ENCODE peak calls at places on chromosomes 16 and 17, in five cellular contexts. One of them, this sample, is unnamed.
A peak's percentile ranks its signal among the peaks of the same experiment; 100 is the strongest.

GRCh38 chr17:42698736-42699414 is 16.5 kb downstream of the CNTNAP1 start:
- DNase-seq in Calu3: no peak
- DNase-seq in cardiac fibroblast: peak; percentile 91
- DNase-seq in activated CD4-positive, alpha-beta T cell treated with anti-CD3 and anti-CD28 coated beads for 24 hours: no peak
- DNase-seq in astrocyte of the cerebellum: no peak
- DNase-seq in this sample: no peak

GRCh38 chr17:67970783-67971182 is 25.5 kb downstream of the C17orf58 start:
- DNase-seq in Calu3: no peak
- DNase-seq in cardiac fibroblast: no peak
- DNase-seq in activated CD4-positive, alpha-beta T cell treated with anti-CD3 and anti-CD28 coated beads for 24 hours: no peak
- DNase-seq in astrocyte of the cerebellum: no peak
- DNase-seq in this sample: no peak

GRCh38 chr17:57832711-57833596 is 16.9 kb downstream of the MRPS23 start:
- DNase-seq in Calu3: peak; percentile 52
- DNase-seq in cardiac fibroblast: peak; percentile 79
- DNase-seq in activated CD4-positive, alpha-beta T cell treated with anti-CD3 and anti-CD28 coated beads for 24 hours: peak; percentile 62
- DNase-seq in astrocyte of the cerebellum: peak; percentile 57
- DNase-seq in this sample: no peak

GRCh38 chr16:84806256-84806889 is 13.4 kb upstream of the CRISPLD2 start:
- DNase-seq in Calu3: peak; percentile 76
- DNase-seq in cardiac fibroblast: peak; percentile 84
- DNase-seq in activated CD4-positive, alpha-beta T cell treated with anti-CD3 and anti-CD28 coated beads for 24 hours: no peak
- DNase-seq in astrocyte of the cerebellum: peak; percentile 81
- DNase-seq in this sample: no peak

GRCh38 chr17:9090641-9091096 is 69.4 kb downstream of the NTN1 start:
- DNase-seq in Calu3: no peak
- DNase-seq in cardiac fibroblast: no peak
- DNase-seq in activated CD4-positive, alpha-beta T cell treated with anti-CD3 and anti-CD28 coated beads for 24 hours: no peak
- DNase-seq in astrocyte of the cerebellum: no peak
- DNase-seq in this sample: no peak

GRCh38 chr17:33977729-33978514 is 277.2 kb upstream of the CCL2 start:
- DNase-seq in Calu3: no peak
- DNase-seq in cardiac fibroblast: no peak
- DNase-seq in activated CD4-positive, alpha-beta T cell treated with anti-CD3 and anti-CD28 coated beads for 24 hours: no peak
- DNase-seq in astrocyte of the cerebellum: no peak
- DNase-seq in this sample: no peak

GRCh38 chr17:10657866-10658265 is 757 bp upstream of the MYH3 start:
- DNase-seq in Calu3: no peak
- DNase-seq in cardiac fibroblast: no peak
- DNase-seq in activated CD4-positive, alpha-beta T cell treated with anti-CD3 and anti-CD28 coated beads for 24 hours: no peak
- DNase-seq in astrocyte of the cerebellum: no peak
- DNase-seq in this sample: no peak

GRCh38 chr16:30075503-30076275 is at the start of gene PPP4C:
- DNase-seq in Calu3: peak; percentile 95
- DNase-seq in cardiac fibroblast: peak; percentile 91
- DNase-seq in activated CD4-positive, alpha-beta T cell treated with anti-CD3 and anti-CD28 coated beads for 24 hours: peak; percentile 86
- DNase-seq in astrocyte of the cerebellum: peak; percentile 62
- DNase-seq in this sample: no peak

GRCh38 chr17:75909812-75910274 is 5.2 kb upstream of the MRPL38 start:
- DNase-seq in Calu3: no peak
- DNase-seq in cardiac fibroblast: peak; percentile 28
- DNase-seq in activated CD4-positive, alpha-beta T cell treated with anti-CD3 and anti-CD28 coated beads for 24 hours: no peak
- DNase-seq in astrocyte of the cerebellum: no peak
- DNase-seq in this sample: no peak

GRCh38 chr16:85428168-85428898 is 184.8 kb upstream of the GSE1 start:
- DNase-seq in Calu3: peak; percentile 68
- DNase-seq in cardiac fibroblast: peak; percentile 37
- DNase-seq in activated CD4-positive, alpha-beta T cell treated with anti-CD3 and anti-CD28 coated beads for 24 hours: no peak
- DNase-seq in astrocyte of the cerebellum: no peak
- DNase-seq in this sample: no peak

GRCh38 chr16:11992594-11993524 is 16.3 kb downstream of the SNX29 start:
- DNase-seq in Calu3: no peak
- DNase-seq in cardiac fibroblast: no peak
- DNase-seq in activated CD4-positive, alpha-beta T cell treated with anti-CD3 and anti-CD28 coated beads for 24 hours: no peak
- DNase-seq in astrocyte of the cerebellum: no peak
- DNase-seq in this sample: no peak

GRCh38 chr16:11250786-11251524 is 5.0 kb downstream of the SOCS1 start:
- DNase-seq in Calu3: no peak
- DNase-seq in cardiac fibroblast: no peak
- DNase-seq in activated CD4-positive, alpha-beta T cell treated with anti-CD3 and anti-CD28 coated beads for 24 hours: no peak
- DNase-seq in astrocyte of the cerebellum: no peak
- DNase-seq in this sample: no peak

GRCh38 chr16:24208710-24209109 is 47.4 kb upstream of the CACNG3 start:
- DNase-seq in Calu3: no peak
- DNase-seq in cardiac fibroblast: no peak
- DNase-seq in activated CD4-positive, alpha-beta T cell treated with anti-CD3 and anti-CD28 coated beads for 24 hours: no peak
- DNase-seq in astrocyte of the cerebellum: no peak
- DNase-seq in this sample: no peak

GRCh38 chr16:396605-397004 is 394 bp upstream of the NME4 start:
- DNase-seq in Calu3: no peak
- DNase-seq in cardiac fibroblast: peak; percentile 64
- DNase-seq in activated CD4-positive, alpha-beta T cell treated with anti-CD3 and anti-CD28 coated beads for 24 hours: no peak
- DNase-seq in astrocyte of the cerebellum: no peak
- DNase-seq in this sample: no peak

GRCh38 chr17:15398736-15399331 is 57.4 kb upstream of the TEKT3 start:
- DNase-seq in Calu3: no peak
- DNase-seq in cardiac fibroblast: peak; percentile 30
- DNase-seq in activated CD4-positive, alpha-beta T cell treated with anti-CD3 and anti-CD28 coated beads for 24 hours: no peak
- DNase-seq in astrocyte of the cerebellum: no peak
- DNase-seq in this sample: no peak

GRCh38 chr17:15346196-15346595 is 4.8 kb upstream of the TEKT3 start:
- DNase-seq in Calu3: no peak
- DNase-seq in cardiac fibroblast: no peak
- DNase-seq in activated CD4-positive, alpha-beta T cell treated with anti-CD3 and anti-CD28 coated beads for 24 hours: no peak
- DNase-seq in astrocyte of the cerebellum: no peak
- DNase-seq in this sample: no peak

GRCh38 chr17:65071861-65072260 is 15.3 kb upstream of the GNA13 start:
- DNase-seq in Calu3: no peak
- DNase-seq in cardiac fibroblast: no peak
- DNase-seq in activated CD4-positive, alpha-beta T cell treated with anti-CD3 and anti-CD28 coated beads for 24 hours: no peak
- DNase-seq in astrocyte of the cerebellum: no peak
- DNase-seq in this sample: no peak

GRCh38 chr16:81632392-81633146 is 146.5 kb upstream of the PLCG2 start:
- DNase-seq in Calu3: peak; percentile 83
- DNase-seq in cardiac fibroblast: peak; percentile 28
- DNase-seq in activated CD4-positive, alpha-beta T cell treated with anti-CD3 and anti-CD28 coated beads for 24 hours: peak; percentile 68
- DNase-seq in astrocyte of the cerebellum: peak; percentile 60
- DNase-seq in this sample: no peak

GRCh38 chr17:67467500-67468481 is 90.7 kb downstream of the PITPNC1 start:
- DNase-seq in Calu3: no peak
- DNase-seq in cardiac fibroblast: no peak
- DNase-seq in activated CD4-positive, alpha-beta T cell treated with anti-CD3 and anti-CD28 coated beads for 24 hours: no peak
- DNase-seq in astrocyte of the cerebellum: no peak
- DNase-seq in this sample: no peak

GRCh38 chr17:65407017-65407416 is 154.4 kb downstream of the AXIN2 start:
- DNase-seq in Calu3: no peak
- DNase-seq in cardiac fibroblast: peak; percentile 35
- DNase-seq in activated CD4-positive, alpha-beta T cell treated with anti-CD3 and anti-CD28 coated beads for 24 hours: no peak
- DNase-seq in astrocyte of the cerebellum: no peak
- DNase-seq in this sample: no peak

GRCh38 chr17:8393470-8394231 is 4.0 kb downstream of the RNF222 start:
- DNase-seq in Calu3: no peak
- DNase-seq in cardiac fibroblast: no peak
- DNase-seq in activated CD4-positive, alpha-beta T cell treated with anti-CD3 and anti-CD28 coated beads for 24 hours: no peak
- DNase-seq in astrocyte of the cerebellum: no peak
- DNase-seq in this sample: no peak

GRCh38 chr16:20898938-20899502 is 1.1 kb downstream of the DCUN1D3 start:
- DNase-seq in Calu3: no peak
- DNase-seq in cardiac fibroblast: peak; percentile 84
- DNase-seq in activated CD4-positive, alpha-beta T cell treated with anti-CD3 and anti-CD28 coated beads for 24 hours: no peak
- DNase-seq in astrocyte of the cerebellum: peak; percentile 37
- DNase-seq in this sample: no peak

GRCh38 chr17:48718162-48718780 is 4.0 kb downstream of the PRAC1 start:
- DNase-seq in Calu3: no peak
- DNase-seq in cardiac fibroblast: no peak
- DNase-seq in activated CD4-positive, alpha-beta T cell treated with anti-CD3 and anti-CD28 coated beads for 24 hours: no peak
- DNase-seq in astrocyte of the cerebellum: no peak
- DNase-seq in this sample: no peak

GRCh38 chr16:8868272-8869211 is at the start of gene CARHSP1:
- DNase-seq in Calu3: peak; percentile 96
- DNase-seq in cardiac fibroblast: peak; percentile 94
- DNase-seq in activated CD4-positive, alpha-beta T cell treated with anti-CD3 and anti-CD28 coated beads for 24 hours: peak; percentile 76
- DNase-seq in astrocyte of the cerebellum: peak; percentile 64
- DNase-seq in this sample: peak; percentile 72

GRCh38 chr17:82979718-82980117 is 99.7 kb upstream of the METRNL start:
- DNase-seq in Calu3: no peak
- DNase-seq in cardiac fibroblast: no peak
- DNase-seq in activated CD4-positive, alpha-beta T cell treated with anti-CD3 and anti-CD28 coated beads for 24 hours: no peak
- DNase-seq in astrocyte of the cerebellum: no peak
- DNase-seq in this sample: no peak

GRCh38 chr17:4604111-4604644 is 19.8 kb downstream of the SMTNL2 start:
- DNase-seq in Calu3: no peak
- DNase-seq in cardiac fibroblast: peak; percentile 84
- DNase-seq in activated CD4-positive, alpha-beta T cell treated with anti-CD3 and anti-CD28 coated beads for 24 hours: no peak
- DNase-seq in astrocyte of the cerebellum: peak; percentile 37
- DNase-seq in this sample: peak; percentile 6

GRCh38 chr16:65083181-65083845 is 38.5 kb downstream of the CDH11 start:
- DNase-seq in Calu3: no peak
- DNase-seq in cardiac fibroblast: peak; percentile 21
- DNase-seq in activated CD4-positive, alpha-beta T cell treated with anti-CD3 and anti-CD28 coated beads for 24 hours: no peak
- DNase-seq in astrocyte of the cerebellum: no peak
- DNase-seq in this sample: no peak

GRCh38 chr17:65629234-65629690 is 67.8 kb upstream of the AXIN2 start:
- DNase-seq in Calu3: no peak
- DNase-seq in cardiac fibroblast: no peak
- DNase-seq in activated CD4-positive, alpha-beta T cell treated with anti-CD3 and anti-CD28 coated beads for 24 hours: no peak
- DNase-seq in astrocyte of the cerebellum: no peak
- DNase-seq in this sample: no peak

GRCh38 chr17:38751803-38752118 is 780 bp upstream of the PSMB3 start:
- DNase-seq in Calu3: peak; percentile 99
- DNase-seq in cardiac fibroblast: peak; percentile 91
- DNase-seq in activated CD4-positive, alpha-beta T cell treated with anti-CD3 and anti-CD28 coated beads for 24 hours: peak; percentile 80
- DNase-seq in astrocyte of the cerebellum: peak; percentile 60
- DNase-seq in this sample: no peak

GRCh38 chr17:80441133-80441578 is 26.2 kb downstream of the ENDOV start:
- DNase-seq in Calu3: peak; percentile 28
- DNase-seq in cardiac fibroblast: peak; percentile 49
- DNase-seq in activated CD4-positive, alpha-beta T cell treated with anti-CD3 and anti-CD28 coated beads for 24 hours: peak; percentile 36
- DNase-seq in astrocyte of the cerebellum: no peak
- DNase-seq in this sample: no peak

GRCh38 chr16:88803264-88803987 is at the start of gene CDT1:
- DNase-seq in Calu3: peak; percentile 94
- DNase-seq in cardiac fibroblast: peak; percentile 82
- DNase-seq in activated CD4-positive, alpha-beta T cell treated with anti-CD3 and anti-CD28 coated beads for 24 hours: peak; percentile 83
- DNase-seq in astrocyte of the cerebellum: no peak
- DNase-seq in this sample: no peak

GRCh38 chr16:89360760-89361435 is 129.5 kb downstream of the ANKRD11 start:
- DNase-seq in Calu3: no peak
- DNase-seq in cardiac fibroblast: no peak
- DNase-seq in activated CD4-positive, alpha-beta T cell treated with anti-CD3 and anti-CD28 coated beads for 24 hours: peak; percentile 61
- DNase-seq in astrocyte of the cerebellum: no peak
- DNase-seq in this sample: no peak

GRCh38 chr17:35127751-35128514 is 6.5 kb downstream of the FNDC8 start:
- DNase-seq in Calu3: no peak
- DNase-seq in cardiac fibroblast: peak; percentile 94
- DNase-seq in activated CD4-positive, alpha-beta T cell treated with anti-CD3 and anti-CD28 coated beads for 24 hours: no peak
- DNase-seq in astrocyte of the cerebellum: no peak
- DNase-seq in this sample: no peak

GRCh38 chr16:642189-643049 is 791 bp downstream of the MCRIP2 start:
- DNase-seq in Calu3: peak; percentile 69
- DNase-seq in cardiac fibroblast: no peak
- DNase-seq in activated CD4-positive, alpha-beta T cell treated with anti-CD3 and anti-CD28 coated beads for 24 hours: no peak
- DNase-seq in astrocyte of the cerebellum: no peak
- DNase-seq in this sample: no peak

GRCh38 chr17:61402978-61403845 is 3.6 kb downstream of the TBX2 start:
- DNase-seq in Calu3: no peak
- DNase-seq in cardiac fibroblast: peak; percentile 33
- DNase-seq in activated CD4-positive, alpha-beta T cell treated with anti-CD3 and anti-CD28 coated beads for 24 hours: no peak
- DNase-seq in astrocyte of the cerebellum: no peak
- DNase-seq in this sample: no peak

GRCh38 chr16:35142147-35142808 is 1682.9 kb downstream of the TP53TG3F start:
- DNase-seq in Calu3: no peak
- DNase-seq in cardiac fibroblast: no peak
- DNase-seq in activated CD4-positive, alpha-beta T cell treated with anti-CD3 and anti-CD28 coated beads for 24 hours: no peak
- DNase-seq in astrocyte of the cerebellum: no peak
- DNase-seq in this sample: no peak

GRCh38 chr17:73541561-73541981 is 102.7 kb downstream of the SDK2 start:
- DNase-seq in Calu3: no peak
- DNase-seq in cardiac fibroblast: no peak
- DNase-seq in activated CD4-positive, alpha-beta T cell treated with anti-CD3 and anti-CD28 coated beads for 24 hours: no peak
- DNase-seq in astrocyte of the cerebellum: no peak
- DNase-seq in this sample: no peak

GRCh38 chr17:78414178-78415162 is 36.0 kb downstream of the PGS1 start:
- DNase-seq in Calu3: no peak
- DNase-seq in cardiac fibroblast: no peak
- DNase-seq in activated CD4-positive, alpha-beta T cell treated with anti-CD3 and anti-CD28 coated beads for 24 hours: no peak
- DNase-seq in astrocyte of the cerebellum: no peak
- DNase-seq in this sample: no peak

GRCh38 chr16:21186326-21186691 is 25.1 kb downstream of the ZP2 start:
- DNase-seq in Calu3: no peak
- DNase-seq in cardiac fibroblast: no peak
- DNase-seq in activated CD4-positive, alpha-beta T cell treated with anti-CD3 and anti-CD28 coated beads for 24 hours: no peak
- DNase-seq in astrocyte of the cerebellum: no peak
- DNase-seq in this sample: no peak